ENCODE peak calls at places on chromosomes 11 and 22, in ten cellular contexts. G is left cardiac atrium; H is upper lobe of right lung; O is glomerular endothelial cell; I is HCT116; W is stimulated activated CD4-positive, alpha-beta T cell treated with anti-CD3 and anti-CD28 coated beads, Interleukin-1b, Interleukin-23, amount 100 ng/mL, for 24 hours; P is caudate nucleus; R is HEK293T; Y is GDM1; L is AG09309. N is an unnamed sample.

GRCh38 chr11:59754494-59754858 is 700 bp upstream of the STX3 start:
- DNase-seq in L (no peak), P (no peak), H (no peak), O (no peak), Y (no peak), R (peak; percentile 26), G (no peak), W (no peak), I (no peak), N (no peak)

GRCh38 chr11:79561496-79561895 is 120.7 kb upstream of the TENM4 start:
- DNase-seq in P (no peak), W (no peak), O (no peak), Y (no peak), L (no peak), I (no peak), R (no peak), G (no peak), H (no peak), N (no peak)

GRCh38 chr11:106917973-106918372 is 100.3 kb downstream of the GUCY1A2 start:
- DNase-seq in G (no peak), I (peak; percentile 18), O (no peak), W (no peak), Y (no peak), H (no peak), R (peak; percentile 55), L (no peak), P (no peak), N (peak; percentile 15)

GRCh38 chr11:13337986-13338436 is 60.4 kb downstream of the BMAL1 start:
- DNase-seq in R (no peak), I (no peak), O (peak; percentile 37), W (no peak), P (no peak), G (no peak), L (peak; percentile 21), Y (no peak), H (no peak), N (no peak)

GRCh38 chr11:114366331-114367243 is 33.7 kb downstream of the C11orf71 start:
- DNase-seq in L (peak; percentile 29), Y (no peak), O (peak; percentile 27), I (no peak), R (no peak), W (no peak), G (no peak), H (no peak), P (no peak), N (no peak)

GRCh38 chr11:1860108-1860507 is 7.2 kb downstream of the LSP1 start:
- DNase-seq in P (no peak), W (no peak), L (no peak), O (no peak), R (no peak), G (no peak), H (no peak), Y (no peak), I (no peak), N (no peak)

GRCh38 chr22:19241593-19241906 is 50.0 kb downstream of the CLTCL1 start:
- DNase-seq in O (no peak), L (no peak), P (no peak), I (no peak), H (no peak), Y (no peak), G (no peak), R (no peak), W (no peak), N (no peak)

GRCh38 chr22:32389685-32390084 is 22.4 kb downstream of the RTCB start:
- DNase-seq in W (no peak), Y (no peak), O (no peak), R (no peak), H (no peak), P (no peak), I (no peak), L (no peak), G (no peak), N (no peak)

GRCh38 chr11:83649468-83649915 is 363.3 kb upstream of the CCDC90B start:
- DNase-seq in W (no peak), H (no peak), G (no peak), P (no peak), O (no peak), R (no peak), L (no peak), Y (no peak), I (no peak), N (peak; percentile 23)

GRCh38 chr11:130131957-130132850 is 27.4 kb upstream of the ST14 start:
- DNase-seq in Y (peak; percentile 32), H (no peak), L (peak; percentile 17), O (peak; percentile 44), G (no peak), I (peak; percentile 53), P (no peak), R (peak; percentile 74), W (peak; percentile 17), N (peak; percentile 72)

GRCh38 chr11:108019870-108020540 is 11.3 kb downstream of the CUL5 start:
- DNase-seq in I (no peak), Y (no peak), W (no peak), G (no peak), R (no peak), P (no peak), O (no peak), L (no peak), H (no peak), N (no peak)

GRCh38 chr11:46832511-46833214 is 13.4 kb downstream of the CKAP5 start:
- DNase-seq in I (no peak), H (no peak), L (no peak), Y (no peak), W (no peak), P (no peak), G (no peak), O (no peak), R (no peak), N (no peak)

GRCh38 chr11:119434531-119435330 is 11.8 kb upstream of the THY1 start:
- DNase-seq in P (no peak), Y (no peak), I (no peak), O (no peak), R (no peak), G (no peak), L (no peak), W (no peak), H (no peak), N (no peak)

GRCh38 chr22:30232716-30233218 is 13.8 kb downstream of the LIF start:
- DNase-seq in P (no peak), I (no peak), G (no peak), R (no peak), O (no peak), Y (no peak), H (no peak), W (no peak), L (no peak), N (no peak)

GRCh38 chr11:125036933-125037332 is 26.2 kb upstream of the SLC37A2 start:
- DNase-seq in Y (no peak), O (peak; percentile 54), R (no peak), H (no peak), L (peak; percentile 31), P (no peak), W (no peak), G (no peak), I (no peak), N (no peak)

GRCh38 chr22:33126881-33127280 is 68.7 kb upstream of the SYN3 start:
- DNase-seq in O (no peak), Y (no peak), P (no peak), H (no peak), I (no peak), R (peak; percentile 18), L (no peak), W (no peak), G (no peak), N (peak; percentile 35)

GRCh38 chr11:124586247-124586860 is 16.6 kb downstream of the OR8A1 start:
- DNase-seq in L (peak; percentile 20), W (no peak), R (peak; percentile 54), H (peak; percentile 70), Y (peak; percentile 5), P (no peak), G (peak; percentile 70), O (peak; percentile 36), I (peak; percentile 44), N (no peak)

GRCh38 chr22:48712558-48712957 is 1115.1 kb downstream of the BRD1 start:
- DNase-seq in P (no peak), O (no peak), H (peak; percentile 39), Y (no peak), W (no peak), R (no peak), G (no peak), I (no peak), L (no peak), N (no peak)

GRCh38 chr22:48599346-48599745 is 1228.3 kb downstream of the BRD1 start:
- DNase-seq in W (no peak), L (no peak), H (no peak), I (no peak), O (no peak), G (no peak), R (no peak), Y (no peak), P (no peak), N (no peak)

GRCh38 chr11:77073328-77074001 is 6.7 kb downstream of the CAPN5 start:
- DNase-seq in L (peak; percentile 79), W (no peak), H (peak; percentile 74), R (no peak), Y (no peak), G (peak; percentile 85), I (peak; percentile 36), P (peak; percentile 47), O (peak; percentile 31), N (no peak)

GRCh38 chr22:41289681-41290080 is 3.7 kb upstream of the RANGAP1 start:
- DNase-seq in G (no peak), I (no peak), R (no peak), P (no peak), Y (no peak), H (no peak), W (no peak), L (no peak), O (no peak), N (no peak)

GRCh38 chr11:8361664-8362210 is 98.1 kb upstream of the LMO1 start:
- DNase-seq in O (no peak), W (no peak), I (no peak), R (no peak), P (no peak), G (no peak), L (no peak), H (peak; percentile 42), Y (no peak), N (no peak)

GRCh38 chr11:120547871-120548681 is 36.5 kb downstream of the GRIK4 start:
- DNase-seq in P (peak; percentile 89), I (peak; percentile 75), G (peak; percentile 91), R (no peak), O (no peak), W (no peak), H (peak; percentile 81), Y (no peak), L (peak; percentile 82), N (no peak)

GRCh38 chr11:125245299-125245698 is 80.7 kb downstream of the PKNOX2 start:
- DNase-seq in O (no peak), L (no peak), G (no peak), H (no peak), P (no peak), Y (no peak), W (no peak), I (no peak), R (no peak), N (no peak)

GRCh38 chr22:39416319-39416718 is 16.7 kb downstream of the TAB1 start:
- DNase-seq in L (no peak), I (no peak), Y (no peak), W (no peak), G (no peak), P (no peak), O (no peak), H (no peak), R (no peak), N (no peak)